ENCODE peak calls at places on chromosomes 5 and 9, in seven cellular contexts. One of them, this sample, is unnamed.
A peak's percentile ranks its signal among the peaks of the same experiment; 100 is the strongest.

GRCh38 chr9:3809724-3810123 is 283.9 kb upstream of the RFX3 start:
- DNase-seq in A549: no peak
- DNase-seq in stimulated activated naive CD4-positive, alpha-beta T cell: no peak
- DNase-seq in CD8-positive, alpha-beta memory T cell: no peak
- DNase-seq in NCI-H1092: no peak
- DNase-seq in renal cortical epithelial cell: peak; percentile 97
- DNase-seq in stimulated activated CD4-positive, alpha-beta T cell treated with anti-CD3 and anti-CD28 coated beads, Interleukin-15, amount 100 ng/mL, for 1 hour: no peak
- DNase-seq in this sample: no peak

GRCh38 chr5:161851691-161852299 is 3.9 kb downstream of the GABRA1 start:
- DNase-seq in A549: peak; percentile 2
- DNase-seq in stimulated activated naive CD4-positive, alpha-beta T cell: no peak
- DNase-seq in CD8-positive, alpha-beta memory T cell: no peak
- DNase-seq in NCI-H1092: no peak
- DNase-seq in renal cortical epithelial cell: peak; percentile 7
- DNase-seq in stimulated activated CD4-positive, alpha-beta T cell treated with anti-CD3 and anti-CD28 coated beads, Interleukin-15, amount 100 ng/mL, for 1 hour: no peak
- DNase-seq in this sample: no peak

GRCh38 chr9:128146591-128147120 is 2.6 kb upstream of the LCN2 start:
- DNase-seq in A549: no peak
- DNase-seq in stimulated activated naive CD4-positive, alpha-beta T cell: no peak
- DNase-seq in CD8-positive, alpha-beta memory T cell: no peak
- DNase-seq in NCI-H1092: no peak
- DNase-seq in renal cortical epithelial cell: no peak
- DNase-seq in stimulated activated CD4-positive, alpha-beta T cell treated with anti-CD3 and anti-CD28 coated beads, Interleukin-15, amount 100 ng/mL, for 1 hour: no peak
- DNase-seq in this sample: no peak

GRCh38 chr5:88391116-88391515 is 122.5 kb upstream of the TMEM161B start:
- DNase-seq in A549: no peak
- DNase-seq in stimulated activated naive CD4-positive, alpha-beta T cell: no peak
- DNase-seq in CD8-positive, alpha-beta memory T cell: no peak
- DNase-seq in NCI-H1092: no peak
- DNase-seq in renal cortical epithelial cell: no peak
- DNase-seq in stimulated activated CD4-positive, alpha-beta T cell treated with anti-CD3 and anti-CD28 coated beads, Interleukin-15, amount 100 ng/mL, for 1 hour: no peak
- DNase-seq in this sample: no peak

GRCh38 chr9:8486095-8486494 is 686.5 kb upstream of the DMAC1 start:
- DNase-seq in A549: no peak
- DNase-seq in stimulated activated naive CD4-positive, alpha-beta T cell: no peak
- DNase-seq in CD8-positive, alpha-beta memory T cell: no peak
- DNase-seq in NCI-H1092: peak; percentile 45
- DNase-seq in renal cortical epithelial cell: peak; percentile 67
- DNase-seq in stimulated activated CD4-positive, alpha-beta T cell treated with anti-CD3 and anti-CD28 coated beads, Interleukin-15, amount 100 ng/mL, for 1 hour: no peak
- DNase-seq in this sample: peak; percentile 61

GRCh38 chr5:74947961-74948613 is 81.9 kb upstream of the FAM169A start:
- DNase-seq in A549: no peak
- DNase-seq in stimulated activated naive CD4-positive, alpha-beta T cell: no peak
- DNase-seq in CD8-positive, alpha-beta memory T cell: no peak
- DNase-seq in NCI-H1092: no peak
- DNase-seq in renal cortical epithelial cell: peak; percentile 79
- DNase-seq in stimulated activated CD4-positive, alpha-beta T cell treated with anti-CD3 and anti-CD28 coated beads, Interleukin-15, amount 100 ng/mL, for 1 hour: no peak
- DNase-seq in this sample: no peak

GRCh38 chr9:113711251-113711650 is 164.9 kb upstream of the ZNF618 start:
- DNase-seq in A549: no peak
- DNase-seq in stimulated activated naive CD4-positive, alpha-beta T cell: no peak
- DNase-seq in CD8-positive, alpha-beta memory T cell: no peak
- DNase-seq in NCI-H1092: no peak
- DNase-seq in renal cortical epithelial cell: no peak
- DNase-seq in stimulated activated CD4-positive, alpha-beta T cell treated with anti-CD3 and anti-CD28 coated beads, Interleukin-15, amount 100 ng/mL, for 1 hour: no peak
- DNase-seq in this sample: no peak

GRCh38 chr5:178388381-178389030 is 155.9 kb upstream of the PHYKPL start:
- DNase-seq in A549: no peak
- DNase-seq in stimulated activated naive CD4-positive, alpha-beta T cell: no peak
- DNase-seq in CD8-positive, alpha-beta memory T cell: no peak
- DNase-seq in NCI-H1092: no peak
- DNase-seq in renal cortical epithelial cell: no peak
- DNase-seq in stimulated activated CD4-positive, alpha-beta T cell treated with anti-CD3 and anti-CD28 coated beads, Interleukin-15, amount 100 ng/mL, for 1 hour: no peak
- DNase-seq in this sample: peak; percentile 44

GRCh38 chr5:95818181-95819147 is 4.1 kb downstream of the GLRX start:
- DNase-seq in A549: no peak
- DNase-seq in stimulated activated naive CD4-positive, alpha-beta T cell: peak; percentile 14
- DNase-seq in CD8-positive, alpha-beta memory T cell: no peak
- DNase-seq in NCI-H1092: no peak
- DNase-seq in renal cortical epithelial cell: no peak
- DNase-seq in stimulated activated CD4-positive, alpha-beta T cell treated with anti-CD3 and anti-CD28 coated beads, Interleukin-15, amount 100 ng/mL, for 1 hour: no peak
- DNase-seq in this sample: no peak

GRCh38 chr9:85502815-85503643 is 238.7 kb downstream of the AGTPBP1 start:
- DNase-seq in A549: no peak
- DNase-seq in stimulated activated naive CD4-positive, alpha-beta T cell: no peak
- DNase-seq in CD8-positive, alpha-beta memory T cell: no peak
- DNase-seq in NCI-H1092: no peak
- DNase-seq in renal cortical epithelial cell: peak; percentile 4
- DNase-seq in stimulated activated CD4-positive, alpha-beta T cell treated with anti-CD3 and anti-CD28 coated beads, Interleukin-15, amount 100 ng/mL, for 1 hour: no peak
- DNase-seq in this sample: no peak

GRCh38 chr5:11602298-11602697 is 301.9 kb downstream of the CTNND2 start:
- DNase-seq in A549: peak; percentile 2
- DNase-seq in stimulated activated naive CD4-positive, alpha-beta T cell: no peak
- DNase-seq in CD8-positive, alpha-beta memory T cell: no peak
- DNase-seq in NCI-H1092: no peak
- DNase-seq in renal cortical epithelial cell: no peak
- DNase-seq in stimulated activated CD4-positive, alpha-beta T cell treated with anti-CD3 and anti-CD28 coated beads, Interleukin-15, amount 100 ng/mL, for 1 hour: no peak
- DNase-seq in this sample: no peak

GRCh38 chr5:16626696-16627264 is 10.0 kb upstream of the RETREG1 start:
- DNase-seq in A549: no peak
- DNase-seq in stimulated activated naive CD4-positive, alpha-beta T cell: no peak
- DNase-seq in CD8-positive, alpha-beta memory T cell: no peak
- DNase-seq in NCI-H1092: no peak
- DNase-seq in renal cortical epithelial cell: peak; percentile 41
- DNase-seq in stimulated activated CD4-positive, alpha-beta T cell treated with anti-CD3 and anti-CD28 coated beads, Interleukin-15, amount 100 ng/mL, for 1 hour: no peak
- DNase-seq in this sample: no peak

GRCh38 chr5:5572010-5572982 is 149.8 kb downstream of the ICE1 start:
- DNase-seq in A549: no peak
- DNase-seq in stimulated activated naive CD4-positive, alpha-beta T cell: no peak
- DNase-seq in CD8-positive, alpha-beta memory T cell: no peak
- DNase-seq in NCI-H1092: no peak
- DNase-seq in renal cortical epithelial cell: no peak
- DNase-seq in stimulated activated CD4-positive, alpha-beta T cell treated with anti-CD3 and anti-CD28 coated beads, Interleukin-15, amount 100 ng/mL, for 1 hour: no peak
- DNase-seq in this sample: no peak

GRCh38 chr5:164203581-164204225 is 698.3 kb downstream of the MAT2B start:
- DNase-seq in A549: no peak
- DNase-seq in stimulated activated naive CD4-positive, alpha-beta T cell: no peak
- DNase-seq in CD8-positive, alpha-beta memory T cell: no peak
- DNase-seq in NCI-H1092: no peak
- DNase-seq in renal cortical epithelial cell: no peak
- DNase-seq in stimulated activated CD4-positive, alpha-beta T cell treated with anti-CD3 and anti-CD28 coated beads, Interleukin-15, amount 100 ng/mL, for 1 hour: no peak
- DNase-seq in this sample: no peak

GRCh38 chr5:59535561-59535960 is 358.0 kb downstream of the PDE4D start:
- DNase-seq in A549: no peak
- DNase-seq in stimulated activated naive CD4-positive, alpha-beta T cell: no peak
- DNase-seq in CD8-positive, alpha-beta memory T cell: no peak
- DNase-seq in NCI-H1092: no peak
- DNase-seq in renal cortical epithelial cell: no peak
- DNase-seq in stimulated activated CD4-positive, alpha-beta T cell treated with anti-CD3 and anti-CD28 coated beads, Interleukin-15, amount 100 ng/mL, for 1 hour: no peak
- DNase-seq in this sample: no peak

This sample was measured in left lobe of liver.